ENCODE peak calls at places on chromosomes 16 and 17, in nine cellular contexts. One of them, this sample, is unnamed.
A peak's percentile ranks its signal among the peaks of the same experiment; 100 is the strongest.

GRCh38 chr16:1019234-1019933 is 37.8 kb downstream of the SOX8 start:
- DNase-seq in CD4-positive, CD25-positive, alpha-beta regulatory T cell: no peak
- DNase-seq in heart left ventricle: no peak
- DNase-seq in testis: no peak
- DNase-seq in stomach: no peak
- DNase-seq in CD8-positive, alpha-beta T cell: no peak
- DNase-seq in CD8-positive, alpha-beta memory T cell: no peak
- DNase-seq in left ventricle myocardium inferior: peak; percentile 65
- DNase-seq in upper lobe of right lung: no peak
- DNase-seq in this sample: no peak

GRCh38 chr16:87762071-87762571 is 3.7 kb downstream of the KLHDC4 start:
- DNase-seq in CD4-positive, CD25-positive, alpha-beta regulatory T cell: no peak
- DNase-seq in heart left ventricle: no peak
- DNase-seq in testis: no peak
- DNase-seq in stomach: no peak
- DNase-seq in CD8-positive, alpha-beta T cell: peak; percentile 52
- DNase-seq in CD8-positive, alpha-beta memory T cell: peak; percentile 69
- DNase-seq in left ventricle myocardium inferior: no peak
- DNase-seq in upper lobe of right lung: no peak
- DNase-seq in this sample: no peak

GRCh38 chr16:84340305-84341040 is 27.9 kb upstream of the ATP2C2 start:
- DNase-seq in CD4-positive, CD25-positive, alpha-beta regulatory T cell: no peak
- DNase-seq in heart left ventricle: no peak
- DNase-seq in testis: no peak
- DNase-seq in stomach: no peak
- DNase-seq in CD8-positive, alpha-beta T cell: no peak
- DNase-seq in CD8-positive, alpha-beta memory T cell: no peak
- DNase-seq in left ventricle myocardium inferior: no peak
- DNase-seq in upper lobe of right lung: peak; percentile 88
- DNase-seq in this sample: no peak

GRCh38 chr16:12903325-12904040 is 2.1 kb downstream of the SHISA9 start:
- DNase-seq in CD4-positive, CD25-positive, alpha-beta regulatory T cell: no peak
- DNase-seq in heart left ventricle: no peak
- DNase-seq in testis: no peak
- DNase-seq in stomach: no peak
- DNase-seq in CD8-positive, alpha-beta T cell: no peak
- DNase-seq in CD8-positive, alpha-beta memory T cell: no peak
- DNase-seq in left ventricle myocardium inferior: no peak
- DNase-seq in upper lobe of right lung: no peak
- DNase-seq in this sample: no peak

GRCh38 chr17:22266231-22266630 is 573.9 kb downstream of the KCNJ18 start:
- DNase-seq in CD4-positive, CD25-positive, alpha-beta regulatory T cell: no peak
- DNase-seq in heart left ventricle: no peak
- DNase-seq in testis: peak; percentile 60
- DNase-seq in stomach: peak; percentile 17
- DNase-seq in CD8-positive, alpha-beta T cell: no peak
- DNase-seq in CD8-positive, alpha-beta memory T cell: no peak
- DNase-seq in left ventricle myocardium inferior: no peak
- DNase-seq in upper lobe of right lung: peak; percentile 44
- DNase-seq in this sample: no peak

GRCh38 chr16:31354394-31355291 is at the start of gene ITGAX:
- DNase-seq in CD4-positive, CD25-positive, alpha-beta regulatory T cell: no peak
- DNase-seq in heart left ventricle: peak; percentile 80
- DNase-seq in testis: peak; percentile 62
- DNase-seq in stomach: peak; percentile 49
- DNase-seq in CD8-positive, alpha-beta T cell: peak; percentile 43
- DNase-seq in CD8-positive, alpha-beta memory T cell: peak; percentile 53
- DNase-seq in left ventricle myocardium inferior: peak; percentile 54
- DNase-seq in upper lobe of right lung: peak; percentile 92
- DNase-seq in this sample: no peak

GRCh38 chr17:81311954-81312353 is 16.8 kb upstream of the SLC38A10 start:
- DNase-seq in CD4-positive, CD25-positive, alpha-beta regulatory T cell: no peak
- DNase-seq in heart left ventricle: no peak
- DNase-seq in testis: no peak
- DNase-seq in stomach: no peak
- DNase-seq in CD8-positive, alpha-beta T cell: no peak
- DNase-seq in CD8-positive, alpha-beta memory T cell: no peak
- DNase-seq in left ventricle myocardium inferior: no peak
- DNase-seq in upper lobe of right lung: no peak
- DNase-seq in this sample: no peak

GRCh38 chr16:25020112-25020591 is 5.0 kb upstream of the ARHGAP17 start:
- DNase-seq in CD4-positive, CD25-positive, alpha-beta regulatory T cell: no peak
- DNase-seq in heart left ventricle: no peak
- DNase-seq in testis: no peak
- DNase-seq in stomach: no peak
- DNase-seq in CD8-positive, alpha-beta T cell: no peak
- DNase-seq in CD8-positive, alpha-beta memory T cell: no peak
- DNase-seq in left ventricle myocardium inferior: no peak
- DNase-seq in upper lobe of right lung: no peak
- DNase-seq in this sample: no peak

GRCh38 chr17:16926061-16926511 is 45.8 kb downstream of the TNFRSF13B start:
- DNase-seq in CD4-positive, CD25-positive, alpha-beta regulatory T cell: no peak
- DNase-seq in heart left ventricle: no peak
- DNase-seq in testis: no peak
- DNase-seq in stomach: no peak
- DNase-seq in CD8-positive, alpha-beta T cell: no peak
- DNase-seq in CD8-positive, alpha-beta memory T cell: no peak
- DNase-seq in left ventricle myocardium inferior: peak; percentile 9
- DNase-seq in upper lobe of right lung: peak; percentile 61
- DNase-seq in this sample: no peak
- H3K4me1 ChIP-seq in CD4-positive, CD25-positive, alpha-beta regulatory T cell: no peaks in the 10 kb centered on the region
- H3K4me1 ChIP-seq in heart left ventricle: no peaks in the 10 kb centered on the region
- H3K4me1 ChIP-seq in testis: no peaks in the 10 kb centered on the region
- H3K4me1 ChIP-seq in stomach: no peaks in the 10 kb centered on the region
- H3K4me1 ChIP-seq in CD8-positive, alpha-beta T cell: no peaks in the 10 kb centered on the region
- H3K4me1 ChIP-seq in CD8-positive, alpha-beta memory T cell: peaks cover 7% of the 10 kb centered on the region
- H3K4me1 ChIP-seq in left ventricle myocardium inferior: no peaks in the 10 kb centered on the region
- H3K4me1 ChIP-seq in upper lobe of right lung: no peaks in the 10 kb centered on the region
- H3K4me1 ChIP-seq in this sample: no peaks in the 10 kb centered on the region

GRCh38 chr17:48244814-48245213 is 137.2 kb downstream of the SNX11 start:
- DNase-seq in CD4-positive, CD25-positive, alpha-beta regulatory T cell: no peak
- DNase-seq in heart left ventricle: no peak
- DNase-seq in testis: no peak
- DNase-seq in stomach: no peak
- DNase-seq in CD8-positive, alpha-beta T cell: no peak
- DNase-seq in CD8-positive, alpha-beta memory T cell: no peak
- DNase-seq in left ventricle myocardium inferior: no peak
- DNase-seq in upper lobe of right lung: no peak
- DNase-seq in this sample: no peak
- H3K4me3 ChIP-seq in CD4-positive, CD25-positive, alpha-beta regulatory T cell: no peak overlapping the region
- H3K4me3 ChIP-seq in heart left ventricle: no peak overlapping the region
- H3K4me3 ChIP-seq in testis: no peak overlapping the region
- H3K4me3 ChIP-seq in stomach: no peak overlapping the region
- H3K4me3 ChIP-seq in CD8-positive, alpha-beta T cell: no peak overlapping the region
- H3K4me3 ChIP-seq in CD8-positive, alpha-beta memory T cell: no peak overlapping the region
- H3K4me3 ChIP-seq in left ventricle myocardium inferior: no peak overlapping the region
- H3K4me3 ChIP-seq in upper lobe of right lung: no peak overlapping the region
- H3K4me3 ChIP-seq in this sample: no peak overlapping the region

DNA sequence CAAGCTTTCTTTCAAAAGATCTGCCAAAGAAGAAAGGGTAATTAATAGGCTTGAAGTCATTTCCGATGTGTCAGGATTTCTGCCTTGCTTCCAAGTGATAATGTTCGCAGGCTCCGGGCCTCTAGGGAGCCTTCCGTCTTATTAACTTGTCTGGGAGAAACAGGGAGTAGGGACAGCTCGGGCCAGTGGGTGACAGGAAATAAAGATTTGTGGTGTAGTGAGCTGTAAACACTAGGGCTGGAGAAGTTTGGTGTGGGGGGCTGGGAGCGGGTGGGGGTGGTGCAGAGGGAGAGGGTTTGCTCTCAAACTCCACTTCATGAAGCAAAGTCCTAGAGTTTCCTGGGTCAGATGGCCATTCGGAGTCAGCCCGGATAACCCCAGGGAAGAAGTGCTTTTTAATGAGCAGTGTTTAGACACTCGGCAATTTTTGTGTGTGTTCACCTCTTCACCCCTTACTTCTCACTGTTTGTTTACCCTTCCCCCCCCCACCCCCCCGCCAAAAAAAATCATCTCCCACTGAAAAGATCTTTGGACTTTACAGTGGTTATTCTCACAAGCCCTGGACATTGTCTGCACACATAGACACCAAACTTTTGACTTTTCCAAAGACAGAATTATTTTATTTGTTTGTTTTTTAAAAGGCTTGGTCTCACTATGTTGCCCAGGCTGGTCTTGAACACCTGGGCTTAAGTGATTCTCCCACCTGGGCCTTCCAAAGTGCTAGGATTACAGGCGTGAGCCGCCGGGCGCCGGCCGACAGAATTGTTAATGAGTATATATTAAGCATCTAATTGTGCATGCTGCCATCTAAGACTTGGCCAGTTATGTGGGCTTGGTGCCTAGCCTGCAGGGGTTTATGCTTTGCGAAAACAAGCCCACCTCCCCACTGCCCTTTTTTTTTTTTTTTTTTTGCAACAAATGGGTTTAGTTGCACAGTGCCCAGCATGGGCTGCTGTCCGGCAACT is 196.4 kb downstream of the CCDC182 start:
- DNase-seq in CD4-positive, CD25-positive, alpha-beta regulatory T cell: no peak
- DNase-seq in heart left ventricle: no peak
- DNase-seq in testis: peak; percentile 56
- DNase-seq in stomach: no peak
- DNase-seq in CD8-positive, alpha-beta T cell: no peak
- DNase-seq in CD8-positive, alpha-beta memory T cell: no peak
- DNase-seq in left ventricle myocardium inferior: no peak
- DNase-seq in upper lobe of right lung: no peak
- DNase-seq in this sample: no peak
- H3K4me1 ChIP-seq in CD4-positive, CD25-positive, alpha-beta regulatory T cell: peaks cover 30% of the 10 kb centered on the region
- H3K4me1 ChIP-seq in heart left ventricle: peaks cover 9% of the 10 kb centered on the region
- H3K4me1 ChIP-seq in testis: peaks cover 29% of the 10 kb centered on the region
- H3K4me1 ChIP-seq in stomach: peaks cover 33% of the 10 kb centered on the region
- H3K4me1 ChIP-seq in CD8-positive, alpha-beta T cell: peaks cover 26% of the 10 kb centered on the region
- H3K4me1 ChIP-seq in CD8-positive, alpha-beta memory T cell: peaks cover 8% of the 10 kb centered on the region
- H3K4me1 ChIP-seq in left ventricle myocardium inferior: peaks cover 60% of the 10 kb centered on the region
- H3K4me1 ChIP-seq in upper lobe of right lung: no peaks in the 10 kb centered on the region
- H3K4me1 ChIP-seq in this sample: peaks cover 21% of the 10 kb centered on the region

GRCh38 chr16:3607634-3608033 is 3.8 kb downstream of the SLX4 start:
- DNase-seq in CD4-positive, CD25-positive, alpha-beta regulatory T cell: no peak
- DNase-seq in heart left ventricle: no peak
- DNase-seq in testis: no peak
- DNase-seq in stomach: no peak
- DNase-seq in CD8-positive, alpha-beta T cell: no peak
- DNase-seq in CD8-positive, alpha-beta memory T cell: no peak
- DNase-seq in left ventricle myocardium inferior: no peak
- DNase-seq in upper lobe of right lung: no peak
- DNase-seq in this sample: no peak
- H3K4me3 ChIP-seq in CD4-positive, CD25-positive, alpha-beta regulatory T cell: no peak overlapping the region
- H3K4me3 ChIP-seq in heart left ventricle: no peak overlapping the region
- H3K4me3 ChIP-seq in testis: no peak overlapping the region
- H3K4me3 ChIP-seq in stomach: no peak overlapping the region
- H3K4me3 ChIP-seq in CD8-positive, alpha-beta T cell: no peak overlapping the region
- H3K4me3 ChIP-seq in CD8-positive, alpha-beta memory T cell: no peak overlapping the region
- H3K4me3 ChIP-seq in left ventricle myocardium inferior: no peak overlapping the region
- H3K4me3 ChIP-seq in upper lobe of right lung: no peak overlapping the region
- H3K4me3 ChIP-seq in this sample: no peak overlapping the region

GRCh38 chr17:50689956-50690886 is 17.5 kb downstream of the ANKRD40 start:
- DNase-seq in CD4-positive, CD25-positive, alpha-beta regulatory T cell: no peak
- DNase-seq in heart left ventricle: no peak
- DNase-seq in testis: no peak
- DNase-seq in stomach: no peak
- DNase-seq in CD8-positive, alpha-beta T cell: no peak
- DNase-seq in CD8-positive, alpha-beta memory T cell: no peak
- DNase-seq in left ventricle myocardium inferior: no peak
- DNase-seq in upper lobe of right lung: peak; percentile 55
- DNase-seq in this sample: no peak
- H3K4me1 ChIP-seq in CD4-positive, CD25-positive, alpha-beta regulatory T cell: no peaks in the 10 kb centered on the region
- H3K4me1 ChIP-seq in heart left ventricle: peaks cover 6% of the 10 kb centered on the region
- H3K4me1 ChIP-seq in testis: peaks cover 32% of the 10 kb centered on the region
- H3K4me1 ChIP-seq in stomach: peaks cover 98% of the 10 kb centered on the region
- H3K4me1 ChIP-seq in CD8-positive, alpha-beta T cell: no peaks in the 10 kb centered on the region
- H3K4me1 ChIP-seq in CD8-positive, alpha-beta memory T cell: no peaks in the 10 kb centered on the region
- H3K4me1 ChIP-seq in left ventricle myocardium inferior: peaks cover 36% of the 10 kb centered on the region
- H3K4me1 ChIP-seq in upper lobe of right lung: peaks cover 40% of the 10 kb centered on the region
- H3K4me1 ChIP-seq in this sample: peaks cover 77% of the 10 kb centered on the region

GRCh38 chr17:39596543-39597267 is 11.0 kb downstream of the NEUROD2 start:
- DNase-seq in CD4-positive, CD25-positive, alpha-beta regulatory T cell: no peak
- DNase-seq in heart left ventricle: no peak
- DNase-seq in testis: no peak
- DNase-seq in stomach: no peak
- DNase-seq in CD8-positive, alpha-beta T cell: no peak
- DNase-seq in CD8-positive, alpha-beta memory T cell: no peak
- DNase-seq in left ventricle myocardium inferior: no peak
- DNase-seq in upper lobe of right lung: no peak
- DNase-seq in this sample: no peak

GRCh38 chr17:39595928-39596327 is 11.8 kb downstream of the NEUROD2 start:
- DNase-seq in CD4-positive, CD25-positive, alpha-beta regulatory T cell: no peak
- DNase-seq in heart left ventricle: no peak
- DNase-seq in testis: no peak
- DNase-seq in stomach: no peak
- DNase-seq in CD8-positive, alpha-beta T cell: no peak
- DNase-seq in CD8-positive, alpha-beta memory T cell: no peak
- DNase-seq in left ventricle myocardium inferior: no peak
- DNase-seq in upper lobe of right lung: no peak
- DNase-seq in this sample: no peak

GRCh38 chr17:39597372-39598046 is 10.2 kb downstream of the NEUROD2 start:
- DNase-seq in CD4-positive, CD25-positive, alpha-beta regulatory T cell: no peak
- DNase-seq in heart left ventricle: no peak
- DNase-seq in testis: no peak
- DNase-seq in stomach: no peak
- DNase-seq in CD8-positive, alpha-beta T cell: no peak
- DNase-seq in CD8-positive, alpha-beta memory T cell: no peak
- DNase-seq in left ventricle myocardium inferior: no peak
- DNase-seq in upper lobe of right lung: no peak
- DNase-seq in this sample: no peak

GRCh38 chr17:39593371-39593770 is 14.3 kb downstream of the NEUROD2 start:
- DNase-seq in CD4-positive, CD25-positive, alpha-beta regulatory T cell: no peak
- DNase-seq in heart left ventricle: no peak
- DNase-seq in testis: no peak
- DNase-seq in stomach: no peak
- DNase-seq in CD8-positive, alpha-beta T cell: no peak
- DNase-seq in CD8-positive, alpha-beta memory T cell: no peak
- DNase-seq in left ventricle myocardium inferior: no peak
- DNase-seq in upper lobe of right lung: no peak
- DNase-seq in this sample: no peak

DNA sequence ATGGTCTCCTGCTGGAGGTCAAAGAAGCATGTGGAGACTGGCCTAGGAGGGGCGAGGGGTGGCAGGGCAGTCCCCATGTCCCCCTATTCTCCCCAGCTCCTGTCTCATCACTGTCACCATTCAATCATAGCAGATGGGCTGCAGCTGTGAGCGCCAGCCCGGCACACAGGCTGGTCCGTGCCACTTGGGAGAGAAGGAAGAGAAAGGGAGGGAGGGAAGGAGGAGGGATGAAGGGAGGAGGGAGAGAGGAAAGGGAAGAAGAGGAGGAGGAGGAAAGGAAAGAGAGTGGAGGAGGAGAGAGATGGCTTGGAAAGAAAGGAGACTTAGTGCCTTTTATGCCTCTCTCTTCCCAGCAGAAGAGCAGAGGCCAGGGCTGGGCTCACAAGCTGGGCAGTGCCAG is 12.4 kb downstream of the NEUROD2 start:
- DNase-seq in CD4-positive, CD25-positive, alpha-beta regulatory T cell: no peak
- DNase-seq in heart left ventricle: no peak
- DNase-seq in testis: no peak
- DNase-seq in stomach: no peak
- DNase-seq in CD8-positive, alpha-beta T cell: no peak
- DNase-seq in CD8-positive, alpha-beta memory T cell: no peak
- DNase-seq in left ventricle myocardium inferior: no peak
- DNase-seq in upper lobe of right lung: no peak
- DNase-seq in this sample: no peak
- H3K4me3 ChIP-seq in CD4-positive, CD25-positive, alpha-beta regulatory T cell: no peak overlapping the region
- H3K4me3 ChIP-seq in heart left ventricle: no peak overlapping the region
- H3K4me3 ChIP-seq in testis: no peak overlapping the region
- H3K4me3 ChIP-seq in stomach: no peak overlapping the region
- H3K4me3 ChIP-seq in CD8-positive, alpha-beta T cell: no peak overlapping the region
- H3K4me3 ChIP-seq in CD8-positive, alpha-beta memory T cell: no peak overlapping the region
- H3K4me3 ChIP-seq in left ventricle myocardium inferior: no peak overlapping the region
- H3K4me3 ChIP-seq in upper lobe of right lung: no peak overlapping the region
- H3K4me3 ChIP-seq in this sample: no peak overlapping the region

GRCh38 chr17:3956983-3957382 is 7.3 kb downstream of the ATP2A3 start:
- DNase-seq in CD4-positive, CD25-positive, alpha-beta regulatory T cell: no peak
- DNase-seq in heart left ventricle: no peak
- DNase-seq in testis: no peak
- DNase-seq in stomach: no peak
- DNase-seq in CD8-positive, alpha-beta T cell: no peak
- DNase-seq in CD8-positive, alpha-beta memory T cell: no peak
- DNase-seq in left ventricle myocardium inferior: no peak
- DNase-seq in upper lobe of right lung: no peak
- DNase-seq in this sample: no peak
- H3K4me1 ChIP-seq in CD4-positive, CD25-positive, alpha-beta regulatory T cell: peaks cover 39% of the 10 kb centered on the region
- H3K4me1 ChIP-seq in heart left ventricle: peaks cover 4% of the 10 kb centered on the region
- H3K4me1 ChIP-seq in testis: peaks cover 15% of the 10 kb centered on the region
- H3K4me1 ChIP-seq in stomach: peaks cover 34% of the 10 kb centered on the region
- H3K4me1 ChIP-seq in CD8-positive, alpha-beta T cell: peaks cover 54% of the 10 kb centered on the region
- H3K4me1 ChIP-seq in CD8-positive, alpha-beta memory T cell: peaks cover 46% of the 10 kb centered on the region
- H3K4me1 ChIP-seq in left ventricle myocardium inferior: peaks cover 41% of the 10 kb centered on the region
- H3K4me1 ChIP-seq in upper lobe of right lung: peaks cover 30% of the 10 kb centered on the region
- H3K4me1 ChIP-seq in this sample: peaks cover 53% of the 10 kb centered on the region